ENCODE peak calls at places on chromosomes 11 and 22, in four cellular contexts. One of them, this sample, is unnamed.

GRCh38 chr11:9529333-9529648 is 44.2 kb upstream of the WEE1 start:
- DNase-seq in trophoblast cell: peak; percentile 45
- DNase-seq in fibroblast of lung: peak; percentile 12
- DNase-seq in HCT116: no peak
- DNase-seq in this sample: no peak

GRCh38 chr11:125494987-125495725 is 909 bp downstream of the FEZ1 start:
- DNase-seq in trophoblast cell: peak; percentile 17
- DNase-seq in fibroblast of lung: peak; percentile 48
- DNase-seq in HCT116: no peak
- DNase-seq in this sample: peak; percentile 74

GRCh38 chr11:47175746-47176327 is 842 bp downstream of the ARFGAP2 start:
- DNase-seq in trophoblast cell: peak; percentile 83
- DNase-seq in fibroblast of lung: no peak
- DNase-seq in HCT116: no peak
- DNase-seq in this sample: peak; percentile 37

GRCh38 chr11:44777537-44778199 is 50.9 kb downstream of the TSPAN18 start:
- DNase-seq in trophoblast cell: no peak
- DNase-seq in fibroblast of lung: no peak
- DNase-seq in HCT116: no peak
- DNase-seq in this sample: no peak

GRCh38 chr11:978073-978720 is 52.5 kb downstream of the AP2A2 start:
- DNase-seq in trophoblast cell: no peak
- DNase-seq in fibroblast of lung: no peak
- DNase-seq in HCT116: no peak
- DNase-seq in this sample: no peak

GRCh38 chr11:108751444-108751843 is 86.6 kb downstream of the DDX10 start:
- DNase-seq in trophoblast cell: no peak
- DNase-seq in fibroblast of lung: no peak
- DNase-seq in HCT116: no peak
- DNase-seq in this sample: no peak

GRCh38 chr22:34099278-34099677 is 179.0 kb upstream of the LARGE1 start:
- DNase-seq in trophoblast cell: no peak
- DNase-seq in fibroblast of lung: no peak
- DNase-seq in HCT116: no peak
- DNase-seq in this sample: peak; percentile 1

GRCh38 chr22:34526681-34527080 is 539.3 kb upstream of the ISX start:
- DNase-seq in trophoblast cell: no peak
- DNase-seq in fibroblast of lung: no peak
- DNase-seq in HCT116: no peak
- DNase-seq in this sample: no peak

GRCh38 chr11:110774138-110775014 is 62.1 kb upstream of the ARHGAP20 start:
- DNase-seq in trophoblast cell: peak; percentile 53
- DNase-seq in fibroblast of lung: peak; percentile 29
- DNase-seq in HCT116: no peak
- DNase-seq in this sample: peak; percentile 7

GRCh38 chr22:37760152-37760551 is 47.6 kb upstream of the GCAT start:
- DNase-seq in trophoblast cell: no peak
- DNase-seq in fibroblast of lung: no peak
- DNase-seq in HCT116: no peak
- DNase-seq in this sample: no peak

GRCh38 chr11:123034587-123034986 is 27.3 kb downstream of the HSPA8 start:
- DNase-seq in trophoblast cell: no peak
- DNase-seq in fibroblast of lung: no peak
- DNase-seq in HCT116: no peak
- DNase-seq in this sample: no peak

GRCh38 chr11:122137081-122137793 is 21.2 kb upstream of the BLID start:
- DNase-seq in trophoblast cell: peak; percentile 51
- DNase-seq in fibroblast of lung: peak; percentile 97
- DNase-seq in HCT116: peak; percentile 79
- DNase-seq in this sample: peak; percentile 65

GRCh38 chr11:95729462-95729861 is 60.1 kb downstream of the FAM76B start:
- DNase-seq in trophoblast cell: no peak
- DNase-seq in fibroblast of lung: no peak
- DNase-seq in HCT116: no peak
- DNase-seq in this sample: no peak

GRCh38 chr11:24324211-24324610 is 172.6 kb upstream of the LUZP2 start:
- DNase-seq in trophoblast cell: no peak
- DNase-seq in fibroblast of lung: peak; percentile 80
- DNase-seq in HCT116: no peak
- DNase-seq in this sample: no peak

DNA sequence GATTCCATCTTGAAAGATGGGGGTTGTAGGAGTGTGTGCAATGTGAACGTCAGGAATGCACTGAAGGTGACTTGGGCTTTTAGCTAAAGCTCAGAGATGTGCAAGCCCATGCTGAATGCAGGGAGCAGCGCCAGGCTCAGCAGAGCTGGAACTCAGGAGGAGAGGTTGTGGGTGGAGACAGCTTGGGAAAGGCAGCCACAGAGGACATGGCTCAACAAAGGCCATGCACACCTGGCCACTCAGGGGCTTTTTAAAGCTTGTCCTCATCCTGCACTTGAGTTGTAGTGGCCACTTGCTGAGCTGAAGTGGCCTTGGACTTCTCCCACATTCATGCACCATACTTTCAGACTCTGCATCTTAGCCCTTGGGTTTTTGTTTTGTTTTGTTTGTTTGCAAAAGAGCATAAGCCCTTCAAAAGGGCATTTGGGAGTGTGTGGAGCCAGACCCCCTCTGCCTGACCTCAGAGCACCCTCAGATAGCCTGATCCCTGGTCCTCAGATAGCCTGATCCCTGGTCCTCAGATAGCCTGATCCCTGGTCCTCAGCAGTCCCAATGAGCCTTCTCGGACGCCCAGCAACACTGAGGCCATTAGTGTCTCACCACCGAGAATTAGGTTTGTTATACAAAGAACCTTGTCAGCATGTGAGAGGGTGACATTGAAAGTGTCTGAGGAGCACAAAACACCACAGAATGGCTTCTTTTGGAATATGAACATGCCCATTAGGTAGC is 12.5 kb upstream of the TMA7B start:
- DNase-seq in trophoblast cell: no peak
- DNase-seq in fibroblast of lung: no peak
- DNase-seq in HCT116: no peak
- DNase-seq in this sample: no peak
- H2AFZ ChIP-seq in trophoblast cell: no peak overlapping the region
- H2AFZ ChIP-seq in fibroblast of lung: no peak overlapping the region
- H2AFZ ChIP-seq in HCT116: no peak overlapping the region
- H2AFZ ChIP-seq in this sample: peak overlapping the region; percentile 95

GRCh38 chr11:64659417-64660144 is 63.4 kb downstream of the NRXN2 start:
- DNase-seq in trophoblast cell: peak; percentile 91
- DNase-seq in fibroblast of lung: peak; percentile 90
- DNase-seq in HCT116: peak; percentile 81
- DNase-seq in this sample: peak; percentile 88
- H2AFZ ChIP-seq in trophoblast cell: no peak overlapping the region
- H2AFZ ChIP-seq in fibroblast of lung: peak overlapping the region; percentile 56
- H2AFZ ChIP-seq in HCT116: peak overlapping the region; percentile 37
- H2AFZ ChIP-seq in this sample: peak overlapping the region; percentile 61

GRCh38 chr11:103370076-103370475 is 260.9 kb downstream of the DYNC2H1 start:
- DNase-seq in trophoblast cell: no peak
- DNase-seq in fibroblast of lung: no peak
- DNase-seq in HCT116: no peak
- DNase-seq in this sample: no peak

GRCh38 chr11:103367650-103368049 is 258.4 kb downstream of the DYNC2H1 start:
- DNase-seq in trophoblast cell: no peak
- DNase-seq in fibroblast of lung: peak; percentile 49
- DNase-seq in HCT116: no peak
- DNase-seq in this sample: no peak

GRCh38 chr11:103364687-103365086 is 255.5 kb downstream of the DYNC2H1 start:
- DNase-seq in trophoblast cell: no peak
- DNase-seq in fibroblast of lung: peak; percentile 34
- DNase-seq in HCT116: no peak
- DNase-seq in this sample: no peak

DNA sequence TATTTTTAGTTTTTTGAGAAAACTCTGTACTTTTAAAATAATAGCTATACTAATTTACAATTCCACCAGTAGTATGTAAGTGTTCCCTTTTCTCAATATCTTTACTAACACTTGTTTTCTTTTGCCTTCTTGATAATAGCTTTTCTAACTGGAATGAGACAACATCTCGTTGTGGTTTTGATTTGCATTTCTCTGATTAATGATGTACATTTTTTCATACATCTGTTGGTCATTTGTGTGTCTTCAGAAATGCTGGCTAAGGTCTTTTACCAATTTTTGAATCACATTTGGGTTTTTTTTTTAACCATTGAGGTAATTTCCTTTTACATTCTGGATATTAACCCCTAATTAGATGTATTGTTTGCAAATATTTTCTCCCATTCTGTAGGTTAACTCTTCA is 258.9 kb downstream of the DYNC2H1 start:
- DNase-seq in trophoblast cell: no peak
- DNase-seq in fibroblast of lung: peak; percentile 62
- DNase-seq in HCT116: no peak
- DNase-seq in this sample: no peak
- H2AFZ ChIP-seq in trophoblast cell: no peak overlapping the region
- H2AFZ ChIP-seq in fibroblast of lung: no peak overlapping the region
- H2AFZ ChIP-seq in HCT116: no peak overlapping the region
- H2AFZ ChIP-seq in this sample: no peak overlapping the region

DNA sequence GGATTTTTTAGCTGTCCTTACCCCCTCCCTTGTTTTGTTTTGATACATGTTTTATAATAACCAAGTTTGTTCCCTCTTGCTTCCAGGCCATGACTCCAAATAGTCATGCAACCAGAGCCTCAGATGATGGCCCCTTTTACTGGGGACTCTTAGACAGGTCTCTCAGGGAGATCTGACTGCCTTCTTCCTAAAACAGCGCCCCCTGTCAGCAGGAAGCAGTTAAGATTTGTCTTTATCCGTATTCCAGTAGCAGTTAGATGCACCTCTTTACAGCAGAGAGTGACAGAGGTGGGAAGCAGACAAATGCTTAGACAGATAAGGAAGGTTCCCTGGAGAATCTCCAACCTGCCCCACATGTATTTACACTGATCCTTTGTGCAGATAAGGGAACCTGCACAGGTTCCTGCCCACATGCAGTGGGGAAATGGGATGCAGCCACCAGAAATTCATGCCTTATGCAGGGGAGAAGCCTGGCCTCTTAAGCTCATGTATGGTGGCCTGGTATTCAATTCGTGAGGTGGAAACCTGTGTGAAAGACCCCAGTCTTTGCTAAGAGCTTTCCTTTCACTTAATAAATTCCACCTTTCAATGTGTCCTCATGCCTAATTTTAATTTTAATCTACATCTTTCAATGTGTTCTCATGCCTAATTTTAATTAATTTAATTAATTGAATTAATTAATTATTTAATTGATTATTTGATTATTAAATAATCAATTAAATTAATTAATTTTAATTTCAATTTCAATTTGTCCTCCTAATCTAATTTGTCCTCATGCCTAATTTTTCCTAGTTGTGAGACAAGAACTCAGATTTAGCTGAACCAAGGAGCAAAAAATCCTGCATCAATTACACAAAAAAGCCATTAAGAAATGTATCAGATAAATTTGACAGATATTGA is 11.5 kb upstream of the GLYAT start:
- DNase-seq in trophoblast cell: peak; percentile 64
- DNase-seq in fibroblast of lung: no peak
- DNase-seq in HCT116: no peak
- DNase-seq in this sample: no peak
- H2AFZ ChIP-seq in trophoblast cell: no peak overlapping the region
- H2AFZ ChIP-seq in fibroblast of lung: no peak overlapping the region
- H2AFZ ChIP-seq in HCT116: no peak overlapping the region
- H2AFZ ChIP-seq in this sample: no peak overlapping the region

GRCh38 chr11:20132667-20133039 is 27.6 kb downstream of the DBX1 start:
- DNase-seq in trophoblast cell: peak; percentile 74
- DNase-seq in fibroblast of lung: no peak
- DNase-seq in HCT116: no peak
- DNase-seq in this sample: no peak
- H2AFZ ChIP-seq in trophoblast cell: no peak overlapping the region
- H2AFZ ChIP-seq in fibroblast of lung: no peak overlapping the region
- H2AFZ ChIP-seq in HCT116: no peak overlapping the region
- H2AFZ ChIP-seq in this sample: peak overlapping the region; percentile 100

DNA sequence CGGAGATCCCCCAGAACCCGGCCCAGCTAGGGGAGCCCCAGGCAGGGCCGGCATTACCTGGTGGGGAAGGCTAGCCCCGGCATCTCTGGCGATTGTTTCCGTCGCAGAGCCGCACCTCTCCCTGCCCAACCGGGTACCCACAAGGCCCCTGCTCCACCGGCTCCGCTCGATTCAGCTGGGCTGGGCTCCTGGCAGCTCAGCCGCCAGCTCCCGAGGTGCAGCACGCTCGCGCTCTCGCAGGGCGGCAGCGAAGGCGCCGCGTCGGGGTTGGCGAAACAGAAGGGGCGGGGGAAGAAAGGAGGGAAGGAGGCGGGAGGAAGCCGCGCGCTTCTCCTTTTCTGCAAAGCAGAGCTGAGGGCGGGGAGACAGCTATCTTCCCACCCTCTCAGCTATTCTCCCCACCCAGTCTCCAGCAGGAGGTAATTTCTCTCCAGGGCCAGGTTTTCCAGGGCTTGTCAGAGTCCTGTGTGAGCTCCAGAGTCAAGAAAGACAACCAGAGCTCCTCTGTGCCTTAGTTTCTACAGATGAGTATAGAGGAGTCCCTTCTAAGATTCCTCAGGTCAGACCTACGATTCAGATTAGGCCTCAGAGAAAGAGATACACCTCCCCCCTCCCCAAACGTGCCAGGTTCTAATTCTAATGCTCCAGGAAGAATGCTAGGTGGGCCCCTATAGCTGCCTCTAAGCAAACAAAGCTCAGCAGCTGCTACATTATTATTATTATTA is 62.0 kb downstream of the PAK1 start:
- DNase-seq in trophoblast cell: peak; percentile 75
- DNase-seq in fibroblast of lung: peak; percentile 90
- DNase-seq in HCT116: peak; percentile 49
- DNase-seq in this sample: peak; percentile 92
- H2AFZ ChIP-seq in trophoblast cell: peak overlapping the region; percentile 50
- H2AFZ ChIP-seq in fibroblast of lung: peak overlapping the region; percentile 77
- H2AFZ ChIP-seq in HCT116: no peak overlapping the region
- H2AFZ ChIP-seq in this sample: peak overlapping the region; percentile 92